ENCODE peak calls at places on chromosomes 2 and 18, in nine cellular contexts. O, J, I, W, P, A, R, T and Y are unnamed samples.

GRCh38 chr2:51013060-51013746 is 18.7 kb downstream of the NRXN1 start:
- DNase-seq in A (peak; percentile 8), R (peak; percentile 33), I (peak; percentile 12), T (no peak), W (peak; percentile 82), O (peak; percentile 28), P (peak; percentile 70), J (no peak), Y (peak; percentile 25)

GRCh38 chr18:11553098-11553940 is 56.1 kb upstream of the SLC35G4 start:
- DNase-seq in J (no peak), R (peak; percentile 65), I (peak; percentile 59), O (peak; percentile 49), T (peak; percentile 78), A (peak; percentile 58), W (peak; percentile 78), P (peak; percentile 73), Y (peak; percentile 24)

GRCh38 chr2:25309402-25309801 is 32.3 kb downstream of the DNMT3A start:
- DNase-seq in A (peak; percentile 44), P (peak; percentile 88), R (peak; percentile 75), I (peak; percentile 50), O (peak; percentile 59), J (no peak), W (peak; percentile 52), T (peak; percentile 85), Y (peak; percentile 60)

GRCh38 chr2:67709835-67710234 is 312.7 kb downstream of the ETAA1 start:
- DNase-seq in I (no peak), T (no peak), A (no peak), O (no peak), R (no peak), J (no peak), P (no peak), W (no peak), Y (no peak)

GRCh38 chr18:11005528-11005927 is 143.8 kb downstream of the PIEZO2 start:
- DNase-seq in O (peak; percentile 99), J (no peak), I (peak; percentile 99), W (peak; percentile 10), A (peak; percentile 6), R (peak; percentile 6), T (no peak), P (peak; percentile 71), Y (peak; percentile 42)

GRCh38 chr2:53129851-53130250 is 637.8 kb upstream of the CHAC2 start:
- DNase-seq in A (no peak), T (no peak), O (no peak), R (no peak), I (peak; percentile 85), P (peak; percentile 15), J (no peak), W (peak; percentile 76), Y (no peak)

GRCh38 chr18:21458322-21458721 is 142.2 kb downstream of the ESCO1 start:
- DNase-seq in R (no peak), J (no peak), I (no peak), T (no peak), O (no peak), A (no peak), P (no peak), W (no peak), Y (no peak)

GRCh38 chr18:80247403-80247916 is at the start of gene PARD6G:
- DNase-seq in T (peak; percentile 79), O (peak; percentile 26), J (peak; percentile 96), R (peak; percentile 90), W (peak; percentile 63), P (peak; percentile 56), A (peak; percentile 63), I (peak; percentile 60), Y (peak; percentile 84)

GRCh38 chr2:126244937-126245336 is 411.0 kb upstream of the GYPC start:
- DNase-seq in O (peak; percentile 61), J (no peak), T (peak; percentile 85), W (peak; percentile 32), A (peak; percentile 41), I (no peak), R (peak; percentile 80), P (peak; percentile 87), Y (peak; percentile 40)

DNA sequence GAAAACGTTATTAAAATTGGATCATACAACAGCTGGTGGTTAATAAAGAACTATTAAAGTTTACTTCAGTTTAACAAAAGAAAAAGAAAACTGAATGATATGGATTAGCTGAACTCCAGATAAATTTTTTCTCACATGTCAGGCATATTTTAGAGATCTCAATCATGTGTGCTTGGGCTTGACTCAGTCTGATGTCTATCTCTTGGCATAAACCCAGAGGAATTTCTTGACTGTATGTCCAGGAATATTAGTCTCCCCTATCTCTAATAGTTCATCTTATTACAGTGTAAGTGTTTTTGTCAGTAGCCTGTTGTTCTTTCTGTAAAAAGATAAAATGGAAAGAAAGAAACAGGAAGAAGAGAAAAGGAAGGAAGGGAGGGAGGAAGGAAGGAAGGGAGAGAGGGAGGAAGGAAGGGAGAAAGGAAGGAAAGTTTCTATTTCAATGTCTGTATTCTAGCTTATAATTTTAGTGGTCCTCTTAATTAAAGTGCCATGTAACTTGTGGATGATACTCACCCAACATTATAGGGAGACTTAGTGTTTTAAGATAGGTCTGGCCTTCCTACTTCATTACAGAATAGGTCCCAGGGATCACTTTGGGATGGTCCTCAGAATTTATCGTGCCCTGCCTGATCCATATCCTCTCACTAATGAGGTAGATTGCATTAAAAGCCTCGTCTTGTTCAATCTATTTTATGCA is 99.7 kb upstream of the UGP2 start:
- DNase-seq in P (no peak), A (no peak), T (no peak), I (peak; percentile 45), J (no peak), R (no peak), W (peak; percentile 75), O (no peak), Y (no peak)
- H3K27ac ChIP-seq in P (no peak overlapping the region), A (no peak overlapping the region), T (no peak overlapping the region), I (no peak overlapping the region), J (no peak overlapping the region), R (no peak overlapping the region), W (no peak overlapping the region), O (no peak overlapping the region), Y (no peak overlapping the region)

GRCh38 chr2:235073938-235074337 is 122.1 kb downstream of the SH3BP4 start:
- DNase-seq in T (no peak), A (no peak), I (no peak), P (no peak), O (no peak), R (no peak), J (no peak), W (no peak), Y (no peak)
- H3K36me3 ChIP-seq in T (no peaks in the 10 kb centered on the region), A (no peaks in the 10 kb centered on the region), I (no peaks in the 10 kb centered on the region), P (no peaks in the 10 kb centered on the region), O (no peaks in the 10 kb centered on the region), R (no peaks in the 10 kb centered on the region), J (no peaks in the 10 kb centered on the region), W (no peaks in the 10 kb centered on the region), Y (no peaks in the 10 kb centered on the region)

GRCh38 chr2:130972410-130972809 is 120.8 kb downstream of the FAM168B start:
- DNase-seq in R (no peak), W (peak; percentile 57), P (peak; percentile 25), O (no peak), A (no peak), T (no peak), I (no peak), J (no peak), Y (no peak)

GRCh38 chr2:130977461-130978050 is 115.7 kb downstream of the FAM168B start:
- DNase-seq in R (no peak), I (no peak), J (no peak), T (no peak), A (no peak), O (no peak), W (no peak), P (no peak), Y (no peak)

GRCh38 chr2:130976591-130977237 is 116.5 kb downstream of the FAM168B start:
- DNase-seq in P (no peak), O (no peak), R (no peak), A (no peak), I (no peak), T (no peak), W (no peak), J (no peak), Y (no peak)

DNA sequence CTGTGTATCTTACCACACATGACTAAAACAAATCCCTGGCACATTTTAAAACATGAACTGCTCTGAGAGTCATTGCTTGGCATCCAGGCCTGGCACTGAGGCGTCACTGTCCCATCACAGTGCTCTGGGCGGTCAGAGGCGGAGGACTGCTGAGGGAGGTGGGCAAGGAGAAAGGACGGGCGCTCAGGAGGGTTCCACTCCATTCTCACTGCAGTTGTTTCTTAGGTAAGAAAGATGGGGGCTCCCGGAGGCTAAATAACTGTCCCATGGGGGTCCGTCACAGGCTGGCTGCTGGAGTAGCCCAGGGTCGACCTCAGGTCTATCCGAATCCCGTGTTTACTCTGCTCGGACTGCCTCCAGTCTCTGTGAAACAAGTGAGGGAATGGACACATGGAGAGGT is 117.5 kb downstream of the FAM168B start:
- DNase-seq in R (no peak), J (no peak), P (no peak), T (no peak), O (no peak), W (no peak), A (no peak), I (no peak), Y (no peak)
- H3K9ac ChIP-seq in R (no peak overlapping the region), J (no peak overlapping the region), P (no peak overlapping the region), T (no peak overlapping the region), O (no peak overlapping the region), W (no peak overlapping the region), A (no peak overlapping the region), I (no peak overlapping the region), Y (no peak overlapping the region)

DNA sequence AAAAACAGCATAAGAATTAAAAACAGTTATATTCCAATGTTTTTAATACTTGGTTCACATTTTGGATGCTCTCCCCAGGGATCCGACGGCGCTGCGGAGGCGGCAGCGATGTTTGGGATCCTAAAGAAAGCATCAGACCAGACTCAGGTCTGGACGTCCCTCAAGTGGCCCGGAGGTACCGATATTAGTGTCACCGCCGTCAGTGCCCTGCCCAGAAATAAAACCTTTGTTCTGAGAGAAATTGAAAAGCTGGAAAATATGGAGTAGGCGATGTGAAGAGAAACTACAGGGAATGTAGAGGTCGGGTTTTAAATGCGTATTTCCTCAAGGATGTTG is 645 bp upstream of the TBC1D8 start:
- DNase-seq in T (no peak), I (no peak), J (no peak), O (no peak), W (peak; percentile 24), P (no peak), A (peak; percentile 12), R (peak; percentile 23), Y (no peak)
- H3K27ac ChIP-seq in T (no peak overlapping the region), I (peak overlapping the region; percentile 62), J (peak overlapping the region; percentile 90), O (peak overlapping the region; percentile 33), W (peak overlapping the region; percentile 51), P (no peak overlapping the region), A (no peak overlapping the region), R (no peak overlapping the region), Y (peak overlapping the region; percentile 66)

GRCh38 chr2:143513081-143513480 is 383.9 kb downstream of the ARHGAP15 start:
- DNase-seq in I (peak; percentile 75), A (peak; percentile 24), O (peak; percentile 16), R (peak; percentile 67), J (no peak), T (peak; percentile 53), W (peak; percentile 30), P (peak; percentile 71), Y (no peak)
- H3K36me3 ChIP-seq in I (no peaks in the 10 kb centered on the region), A (no peaks in the 10 kb centered on the region), O (no peaks in the 10 kb centered on the region), R (no peaks in the 10 kb centered on the region), J (no peaks in the 10 kb centered on the region), T (no peaks in the 10 kb centered on the region), W (no peaks in the 10 kb centered on the region), P (no peaks in the 10 kb centered on the region), Y (no peaks in the 10 kb centered on the region)